ENCODE peak calls at places on chromosome 5, in four cellular contexts. B is ACHN, D is MCF 10A, O is fibroblast of lung. G is an unnamed sample.

GRCh38 chr5:88287846-88288588 is 19.4 kb upstream of the TMEM161B start:
- DNase-seq in B (no peak), D (no peak), O (no peak), G (peak; percentile 64)

GRCh38 chr5:149211566-149211965 is 60.1 kb upstream of the AFAP1L1 start:
- DNase-seq in B (no peak), D (no peak), O (peak; percentile 93), G (no peak)

GRCh38 chr5:2179861-2180260 is 297.1 kb upstream of the IRX4 start:
- DNase-seq in B (no peak), D (no peak), O (no peak), G (no peak)

GRCh38 chr5:72251386-72251785 is 68.7 kb downstream of the MRPS27 start:
- DNase-seq in B (no peak), D (no peak), O (no peak), G (no peak)

GRCh38 chr5:77518304-77518703 is 26.2 kb upstream of the WDR41 start:
- DNase-seq in B (peak; percentile 2), D (peak; percentile 42), O (peak; percentile 6), G (peak; percentile 37)

GRCh38 chr5:28473531-28474107 is 1435.2 kb upstream of the CDH9 start:
- DNase-seq in B (no peak), D (peak; percentile 34), O (peak; percentile 10), G (peak; percentile 75)

GRCh38 chr5:72517961-72518690 is 10.9 kb upstream of the ZNF366 start:
- DNase-seq in B (no peak), D (no peak), O (peak; percentile 44), G (no peak)

GRCh38 chr5:2626572-2626971 is 124.9 kb downstream of the IRX2 start:
- DNase-seq in B (no peak), D (no peak), O (no peak), G (no peak)

GRCh38 chr5:6447384-6448140 is 1.1 kb upstream of the UBE2QL1 start:
- DNase-seq in B (no peak), D (no peak), O (no peak), G (no peak)

GRCh38 chr5:111735829-111736228 is 21.2 kb downstream of the NREP start:
- DNase-seq in B (peak; percentile 34), D (peak; percentile 79), O (peak; percentile 98), G (peak; percentile 83)